ENCODE peak calls at places on chromosomes 16 and 17, in eight cellular contexts. L, H, O, Q, C, T, D and I are unnamed samples.

GRCh38 chr17:40852378-40852777 is 14.6 kb downstream of the KRT12 start:
- DNase-seq in L (no peak), H (no peak), O (no peak), Q (no peak), C (no peak), T (no peak), D (no peak), I (no peak)

GRCh38 chr17:301681-302299 is 50.8 kb downstream of the RPH3AL start:
- DNase-seq in L (no peak), H (no peak), O (peak), Q (no peak), C (peak), T (peak), D (no peak), I (no peak)

GRCh38 chr17:42832934-42833770 is at the start of gene PSME3:
- DNase-seq in L (peak), H (peak), O (peak), Q (peak), C (peak), T (peak), D (peak), I (peak)

GRCh38 chr17:82917656-82918345 is 78.0 kb upstream of the ZNF750 start:
- DNase-seq in L (no peak), H (no peak), O (no peak), Q (no peak), C (peak), T (no peak), D (peak), I (no peak)

GRCh38 chr17:38704645-38705522 is at the start of gene MLLT6:
- DNase-seq in L (no peak), H (peak), O (peak), Q (no peak), C (peak), T (peak), D (peak), I (peak)

GRCh38 chr16:86070971-86071370 is 172.0 kb downstream of the IRF8 start:
- DNase-seq in L (no peak), H (no peak), O (no peak), Q (no peak), C (no peak), T (no peak), D (no peak), I (no peak)

GRCh38 chr17:42142371-42142896 is 12.4 kb downstream of the RAB5C start:
- DNase-seq in L (no peak), H (no peak), O (no peak), Q (no peak), C (no peak), T (no peak), D (no peak), I (no peak)

GRCh38 chr16:66653581-66654350 is 42.8 kb downstream of the CMTM4 start:
- DNase-seq in L (no peak), H (no peak), O (no peak), Q (no peak), C (no peak), T (no peak), D (no peak), I (no peak)

GRCh38 chr17:35189291-35189690 is 4.9 kb downstream of the SLC35G3 start:
- DNase-seq in L (no peak), H (no peak), O (no peak), Q (no peak), C (no peak), T (peak), D (no peak), I (no peak)

GRCh38 chr17:2964831-2965230 is 98.6 kb downstream of the OR1D5 start:
- DNase-seq in L (no peak), H (no peak), O (no peak), Q (peak), C (no peak), T (no peak), D (no peak), I (no peak)

GRCh38 chr16:54602666-54603065 is 316.1 kb upstream of the IRX3 start:
- DNase-seq in L (no peak), H (no peak), O (no peak), Q (no peak), C (no peak), T (no peak), D (no peak), I (no peak)

GRCh38 chr17:47208744-47209488 is at the start of gene MYL4:
- DNase-seq in L (no peak), H (no peak), O (no peak), Q (no peak), C (peak), T (no peak), D (no peak), I (no peak)

GRCh38 chr17:48129981-48130380 is 22.4 kb downstream of the SNX11 start:
- DNase-seq in L (no peak), H (no peak), O (no peak), Q (no peak), C (no peak), T (no peak), D (peak), I (no peak)

GRCh38 chr16:28106467-28106866 is 43.0 kb upstream of the GSG1L start:
- DNase-seq in L (no peak), H (no peak), O (no peak), Q (no peak), C (no peak), T (no peak), D (no peak), I (no peak)

GRCh38 chr17:76826290-76827138 is 41.7 kb upstream of the MGAT5B start:
- DNase-seq in L (no peak), H (no peak), O (no peak), Q (no peak), C (no peak), T (peak), D (peak), I (no peak)

GRCh38 chr17:61574542-61575351 is 16.3 kb downstream of the NACA2 start:
- DNase-seq in L (no peak), H (no peak), O (no peak), Q (no peak), C (no peak), T (no peak), D (peak), I (no peak)

GRCh38 chr17:1252203-1252608 is 18.0 kb upstream of the BHLHA9 start:
- DNase-seq in L (no peak), H (no peak), O (no peak), Q (no peak), C (peak), T (no peak), D (peak), I (no peak)

GRCh38 chr16:18983565-18984424 is at the start of gene TMC7:
- DNase-seq in L (peak), H (no peak), O (peak), Q (no peak), C (peak), T (peak), D (peak), I (peak)

GRCh38 chr17:68248199-68248825 is 469 bp downstream of the AMZ2 start:
- DNase-seq in L (no peak), H (peak), O (no peak), Q (no peak), C (peak), T (no peak), D (no peak), I (no peak)

GRCh38 chr17:68247445-68248198 is at the start of gene AMZ2:
- DNase-seq in L (peak), H (peak), O (peak), Q (peak), C (peak), T (peak), D (peak), I (peak)

GRCh38 chr17:68255151-68255550 is 7.3 kb downstream of the AMZ2 start:
- DNase-seq in L (no peak), H (no peak), O (no peak), Q (no peak), C (no peak), T (no peak), D (no peak), I (no peak)

GRCh38 chr17:68246271-68247028 is 1.4 kb upstream of the AMZ2 start:
- DNase-seq in L (no peak), H (no peak), O (no peak), Q (no peak), C (no peak), T (no peak), D (no peak), I (no peak)

DNA sequence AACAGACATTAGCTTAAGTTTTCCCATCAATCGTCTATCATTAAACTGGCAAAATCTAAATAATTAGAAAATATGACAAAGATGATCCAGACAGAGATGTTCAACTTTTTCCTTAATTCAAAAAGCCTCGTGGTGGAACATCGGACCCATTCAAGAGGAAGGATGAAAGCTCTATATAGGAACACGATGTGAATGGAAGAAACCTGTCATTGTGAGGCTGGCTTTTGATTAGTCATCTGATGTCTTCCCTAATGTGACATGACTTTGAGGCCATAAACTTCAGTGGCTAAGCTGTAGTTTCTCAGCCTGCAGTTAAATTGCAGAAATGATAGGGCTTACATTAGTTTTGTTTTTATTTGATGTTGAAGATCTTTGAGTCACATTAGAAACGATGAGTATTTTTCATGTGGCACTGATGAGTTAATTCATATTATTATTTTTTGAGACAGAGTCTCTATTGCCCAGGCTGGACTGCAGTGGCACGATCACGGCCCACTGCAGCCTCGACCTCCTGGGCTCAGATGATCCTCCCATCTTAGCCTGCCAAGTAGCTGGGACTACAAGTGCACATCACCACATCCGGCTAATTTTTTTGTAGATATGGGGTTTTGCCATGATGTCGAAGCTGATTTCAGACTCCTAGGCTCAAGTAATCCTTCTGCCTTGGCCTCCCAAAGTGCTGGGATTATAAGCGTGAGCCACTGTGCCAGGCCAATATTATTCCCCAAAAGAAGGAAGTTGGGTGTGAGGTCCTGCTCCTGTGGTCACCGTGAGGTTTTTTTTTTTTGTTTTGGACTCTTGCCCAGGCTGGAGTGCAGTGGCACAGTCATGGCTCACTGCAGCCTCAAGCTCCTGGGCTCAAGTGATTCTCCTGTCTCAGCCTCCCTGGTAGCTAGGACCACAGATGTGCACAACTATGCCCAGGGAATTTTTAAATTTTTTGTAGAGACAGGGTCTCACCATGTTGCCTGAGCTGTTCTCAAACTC is 1.3 kb downstream of the AMZ2 start:
- DNase-seq in L (no peak), H (peak), O (no peak), Q (no peak), C (no peak), T (peak), D (no peak), I (no peak)
- H3K4me3 ChIP-seq in L (peak), H (peak), O (no peak), Q (peak), C (no peak), T (peak), D (peak), I (peak)

GRCh38 chr17:17129466-17129865 is 76.7 kb downstream of the PLD6 start:
- DNase-seq in L (no peak), H (no peak), O (no peak), Q (no peak), C (no peak), T (no peak), D (no peak), I (no peak)
- H3K27ac ChIP-seq in L (no peak), H (no peak), O (no peak), Q (no peak), C (no peak), T (no peak), D (no peak), I (no peak)

GRCh38 chr17:19537116-19537515 is 3.5 kb downstream of the SLC47A1 start:
- DNase-seq in L (no peak), H (no peak), O (no peak), Q (no peak), C (no peak), T (no peak), D (no peak), I (no peak)
- H3K4me3 ChIP-seq in L (no peak), H (no peak), O (no peak), Q (no peak), C (no peak), T (no peak), D (no peak), I (no peak)

DNA sequence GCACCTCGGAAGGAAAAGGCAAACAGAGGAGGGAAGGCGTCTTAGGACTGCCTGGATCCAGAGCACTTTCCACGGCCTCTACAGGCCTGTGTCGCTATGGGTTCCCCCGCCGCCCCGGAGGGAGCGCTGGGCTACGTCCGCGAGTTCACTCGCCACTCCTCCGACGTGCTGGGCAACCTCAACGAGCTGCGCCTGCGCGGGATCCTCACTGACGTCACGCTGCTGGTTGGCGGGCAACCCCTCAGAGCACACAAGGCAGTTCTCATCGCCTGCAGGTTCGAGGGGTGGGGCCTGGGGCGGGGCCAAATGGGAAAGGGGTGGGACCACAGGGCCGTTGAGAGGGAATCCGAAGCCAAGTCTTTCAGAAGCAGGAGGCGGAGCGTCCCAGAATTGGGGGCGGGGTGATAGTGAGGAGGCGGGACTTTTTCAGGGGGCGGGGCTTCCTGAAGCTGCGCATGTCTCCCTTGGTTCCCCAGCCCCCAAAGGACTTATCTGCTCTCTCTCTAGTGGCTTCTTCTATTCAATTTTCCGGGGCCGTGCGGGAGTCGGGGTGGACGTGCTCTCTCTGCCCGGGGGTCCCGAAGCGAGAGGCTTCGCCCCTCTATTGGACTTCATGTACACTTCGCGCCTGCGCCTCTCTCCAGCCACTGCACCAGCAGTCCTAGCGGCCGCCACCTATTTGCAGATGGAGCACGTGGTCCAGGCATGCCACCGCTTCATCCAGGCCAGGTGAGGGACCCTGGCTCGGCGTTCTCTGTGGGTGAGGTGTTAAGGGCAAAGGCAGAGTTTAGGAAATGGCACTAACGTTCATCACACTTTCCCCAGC is 939 bp downstream of the BCL6B start:
- DNase-seq in L (no peak), H (peak), O (peak), Q (peak), C (peak), T (peak), D (peak), I (peak)
- H3K27ac ChIP-seq in L (no peak), H (peak), O (peak), Q (peak), C (peak), T (no peak), D (no peak), I (peak)

GRCh38 chr16:87578531-87578930 is 23.8 kb upstream of the JPH3 start:
- DNase-seq in L (no peak), H (no peak), O (no peak), Q (no peak), C (no peak), T (no peak), D (no peak), I (no peak)
- H3K4me3 ChIP-seq in L (no peak), H (no peak), O (no peak), Q (no peak), C (no peak), T (no peak), D (no peak), I (no peak)

DNA sequence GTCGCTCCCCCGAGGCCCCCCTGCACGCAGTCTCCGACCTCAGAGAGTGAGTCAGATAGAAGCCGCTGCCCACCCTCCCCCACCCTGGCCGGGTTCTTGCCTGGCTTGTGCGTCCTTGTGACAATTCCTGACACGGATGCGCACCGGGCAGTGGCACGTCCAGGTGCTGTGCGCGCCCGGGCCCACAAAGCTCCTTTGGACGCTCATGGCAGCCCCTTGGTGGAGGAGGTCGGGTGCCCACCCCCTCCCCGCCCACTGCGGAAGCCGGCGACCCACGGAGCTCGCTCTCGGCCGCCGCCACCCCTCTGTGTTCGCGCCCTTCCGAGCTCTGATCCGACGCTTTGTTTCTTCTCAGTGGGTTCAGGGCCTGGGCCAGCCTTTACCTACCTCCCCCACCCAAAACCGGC is 662 bp upstream of the TUBB3 start:
- DNase-seq in L (peak), H (no peak), O (peak), Q (no peak), C (peak), T (no peak), D (peak), I (no peak)
- H3K27ac ChIP-seq in L (peak), H (no peak), O (peak), Q (peak), C (peak), T (no peak), D (peak), I (no peak)

GRCh38 chr17:81166033-81166472 is at the start of gene AATK:
- DNase-seq in L (no peak), H (no peak), O (no peak), Q (no peak), C (peak), T (no peak), D (peak), I (no peak)
- H3K4me3 ChIP-seq in L (peak), H (peak), O (peak), Q (peak), C (peak), T (no peak), D (peak), I (no peak)

GRCh38 chr16:57630402-57630787 is 2.0 kb downstream of the ADGRG1 start:
- DNase-seq in L (no peak), H (no peak), O (no peak), Q (no peak), C (no peak), T (no peak), D (no peak), I (no peak)

GRCh38 chr16:57628008-57628781 is at the start of gene ADGRG1:
- DNase-seq in L (peak), H (no peak), O (peak), Q (no peak), C (peak), T (no peak), D (peak), I (no peak)

GRCh38 chr16:57629516-57630401 is 1.3 kb downstream of the ADGRG1 start:
- DNase-seq in L (no peak), H (no peak), O (no peak), Q (no peak), C (no peak), T (no peak), D (no peak), I (no peak)

GRCh38 chr16:57627184-57627871 is 1.1 kb upstream of the ADGRG1 start:
- DNase-seq in L (no peak), H (no peak), O (no peak), Q (no peak), C (no peak), T (no peak), D (peak), I (no peak)

DNA sequence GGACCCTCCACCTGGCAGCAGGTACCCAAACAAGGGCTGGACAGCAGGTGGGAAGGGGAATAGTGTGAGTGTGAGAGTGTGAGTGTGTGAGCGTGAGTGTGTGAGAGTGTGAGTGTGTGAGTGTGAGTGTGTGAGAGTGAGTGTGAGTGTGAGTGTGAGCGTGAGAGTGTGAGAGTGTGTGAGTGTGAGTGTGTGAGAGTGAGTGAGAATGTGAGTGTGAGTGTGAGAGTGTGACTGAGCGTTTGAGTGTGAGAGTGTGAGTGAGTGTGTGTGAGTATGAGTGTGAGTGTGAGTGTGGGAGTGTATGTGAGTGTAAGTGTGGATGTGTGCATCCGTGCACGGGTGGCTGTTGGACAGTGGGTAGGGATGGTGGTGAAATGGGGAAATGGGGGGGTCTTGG is 352 bp downstream of the ADGRG1 start:
- DNase-seq in L (no peak), H (no peak), O (no peak), Q (no peak), C (no peak), T (no peak), D (no peak), I (no peak)
- H3K27ac ChIP-seq in L (peak), H (no peak), O (no peak), Q (peak), C (peak), T (no peak), D (no peak), I (no peak)

GRCh38 chr16:1341495-1342388 is 8.3 kb downstream of the BAIAP3 start:
- DNase-seq in L (no peak), H (no peak), O (no peak), Q (no peak), C (no peak), T (no peak), D (no peak), I (no peak)
- H3K4me3 ChIP-seq in L (no peak), H (peak), O (peak), Q (no peak), C (no peak), T (no peak), D (no peak), I (peak)